ENCODE peak calls at places on chromosomes 13 and 19, in five cellular contexts. G, P, O, A and L are unnamed samples.

GRCh38 chr13:22883961-22884360 is 296.8 kb upstream of the SGCG start:
- DNase-seq in G (no peak), P (no peak), O (no peak), A (no peak), L (no peak)

GRCh38 chr13:30408319-30409101 is 13.8 kb upstream of the UBE2L5 start:
- DNase-seq in G (peak), P (peak), O (no peak), A (peak), L (peak)

GRCh38 chr13:104641309-104641708 is 1575.1 kb upstream of the SLC10A2 start:
- DNase-seq in G (no peak), P (no peak), O (no peak), A (no peak), L (no peak)

GRCh38 chr13:25109341-25109740 is 13.4 kb downstream of the PABPC3 start:
- DNase-seq in G (no peak), P (no peak), O (no peak), A (no peak), L (no peak)

GRCh38 chr19:4015705-4016402 is 8.3 kb downstream of the PIAS4 start:
- DNase-seq in G (no peak), P (no peak), O (no peak), A (no peak), L (peak)

GRCh38 chr13:94712812-94713555 is 639 bp upstream of the SOX21 start:
- DNase-seq in G (no peak), P (no peak), O (no peak), A (peak), L (peak)

GRCh38 chr19:19406878-19407639 is 1.6 kb downstream of the GATAD2A start:
- DNase-seq in G (no peak), P (no peak), O (no peak), A (peak), L (peak)

GRCh38 chr19:38932425-38933179 is 1.9 kb downstream of the MRPS12 start:
- DNase-seq in G (no peak), P (no peak), O (no peak), A (peak), L (no peak)

GRCh38 chr13:31851201-31851600 is 111.9 kb downstream of the RXFP2 start:
- DNase-seq in G (no peak), P (peak), O (no peak), A (no peak), L (no peak)

GRCh38 chr19:41265376-41266153 is 1.4 kb downstream of the HNRNPUL1 start:
- DNase-seq in G (no peak), P (no peak), O (no peak), A (peak), L (peak)

GRCh38 chr19:42313096-42313839 is at the start of gene TMEM145:
- DNase-seq in G (no peak), P (peak), O (peak), A (peak), L (no peak)

GRCh38 chr19:45455707-45456499 is 11.9 kb upstream of the FOSB start:
- DNase-seq in G (peak), P (no peak), O (peak), A (peak), L (peak)

GRCh38 chr19:5131031-5131865 is 162.3 kb downstream of the KDM4B start:
- DNase-seq in G (no peak), P (no peak), O (no peak), A (no peak), L (no peak)

GRCh38 chr19:45137179-45137761 is 23.5 kb downstream of the NKPD1 start:
- DNase-seq in G (peak), P (no peak), O (no peak), A (no peak), L (no peak)

GRCh38 chr13:77779461-77780272 is 82.2 kb downstream of the SLAIN1 start:
- DNase-seq in G (peak), P (no peak), O (peak), A (peak), L (no peak)